ENCODE peak calls at places on chromosomes 13 and 19, in eight cellular contexts. X is tibial nerve, K is left ventricle myocardium inferior, U is tibial artery, T is uterus, N is cardiac muscle cell, R is mucosa of descending colon, M is neural progenitor cell. I is an unnamed sample. For H3K4me1, the result is how much of the 10 kb centered on the place peaks cover.

GRCh38 chr19:1789282-1790020 is 22.6 kb downstream of the ATP8B3 start:
- DNase-seq in X (no peak), K (no peak), U (no peak), T (no peak), N (no peak), R (no peak), M (no peak), I (no peak)

GRCh38 chr13:51734786-51735185 is 69.2 kb downstream of the DHRS12 start:
- DNase-seq in X (no peak), K (no peak), U (no peak), T (no peak), N (no peak), R (no peak), M (no peak), I (no peak)

GRCh38 chr19:40216013-40216776 is 2.0 kb downstream of the TTC9B start:
- DNase-seq in X (no peak), K (no peak), U (no peak), T (no peak), N (no peak), R (no peak), M (no peak), I (no peak)

GRCh38 chr13:39422845-39423565 is 180.0 kb downstream of the LHFPL6 start:
- DNase-seq in X (no peak), K (no peak), U (no peak), T (no peak), N (peak), R (no peak), M (no peak), I (no peak)

GRCh38 chr19:49533551-49534488 is 6.0 kb downstream of the RCN3 start:
- DNase-seq in X (peak), K (peak), U (peak), T (peak), N (peak), R (peak), M (peak), I (peak)

GRCh38 chr19:8050274-8051096 is 2.1 kb upstream of the CCL25 start:
- DNase-seq in X (peak), K (peak), U (peak), T (peak), N (peak), R (peak), M (peak), I (peak)

GRCh38 chr13:19845758-19846157 is 17.7 kb downstream of the ZMYM5 start:
- DNase-seq in X (no peak), K (no peak), U (no peak), T (peak), N (peak), R (peak), M (no peak), I (no peak)

GRCh38 chr19:40217027-40217810 is 965 bp downstream of the TTC9B start:
- DNase-seq in X (no peak), K (no peak), U (no peak), T (no peak), N (no peak), R (peak), M (peak), I (peak)

GRCh38 chr19:20444202-20444885 is 121.2 kb downstream of the ZNF737 start:
- DNase-seq in X (no peak), K (no peak), U (no peak), T (no peak), N (no peak), R (no peak), M (no peak), I (no peak)

GRCh38 chr19:35299523-35300339 is 7.8 kb downstream of the MAG start:
- DNase-seq in X (no peak), K (no peak), U (no peak), T (no peak), N (no peak), R (no peak), M (no peak), I (no peak)

GRCh38 chr13:105436946-105437345 is 1098.5 kb downstream of the EFNB2 start:
- DNase-seq in X (no peak), K (no peak), U (no peak), T (no peak), N (peak), R (no peak), M (no peak), I (no peak)

GRCh38 chr13:31639443-31640163 is 99.7 kb upstream of the RXFP2 start:
- DNase-seq in X (no peak), K (no peak), U (no peak), T (no peak), N (peak), R (no peak), M (no peak), I (no peak)

GRCh38 chr19:30679286-30679685 is 307.1 kb downstream of the ZNF536 start:
- DNase-seq in X (no peak), K (no peak), U (no peak), T (no peak), N (no peak), R (no peak), M (no peak), I (no peak)

GRCh38 chr13:113729329-113730019 is 29.6 kb upstream of the TMEM255B start:
- DNase-seq in X (no peak), K (peak), U (no peak), T (no peak), N (no peak), R (no peak), M (no peak), I (no peak)

GRCh38 chr19:3276341-3276799 is 51.9 kb downstream of the CELF5 start:
- DNase-seq in X (no peak), K (no peak), U (no peak), T (no peak), N (no peak), R (peak), M (peak), I (peak)

GRCh38 chr13:34462843-34463242 is 479.2 kb upstream of the NBEA start:
- DNase-seq in X (no peak), K (peak), U (no peak), T (no peak), N (peak), R (no peak), M (no peak), I (no peak)

GRCh38 chr13:76991432-76991795 is 467 bp upstream of the CLN5 start:
- DNase-seq in X (no peak), K (no peak), U (no peak), T (peak), N (no peak), R (peak), M (peak), I (peak)

GRCh38 chr19:46265217-46265828 is 31.5 kb upstream of the HIF3A start:
- DNase-seq in X (peak), K (no peak), U (peak), T (peak), N (peak), R (peak), M (peak), I (no peak)

DNA sequence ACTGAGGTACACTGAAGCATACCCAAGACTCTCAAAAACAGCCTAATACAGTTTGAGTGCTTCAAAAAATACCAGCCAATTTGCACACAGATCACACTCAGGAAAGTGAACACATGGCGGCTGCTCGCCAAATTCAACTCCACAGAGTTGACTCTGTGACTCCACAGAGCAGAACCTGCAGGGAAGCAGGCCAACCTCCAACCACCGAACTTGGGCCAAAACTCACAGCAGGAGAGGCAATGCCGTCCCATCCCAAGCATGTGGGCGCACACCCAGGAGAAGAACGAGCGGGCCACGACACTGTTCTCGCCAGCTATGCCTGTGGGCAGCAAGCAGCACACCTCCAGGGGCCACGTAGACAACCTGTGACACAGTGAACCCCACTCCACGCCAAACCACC is 21.1 kb downstream of the ELL start:
- DNase-seq in X (no peak), K (peak), U (peak), T (peak), N (no peak), R (no peak), M (no peak), I (no peak)
- H3K4me1 ChIP-seq in X (half or more), K (half or more), U (under half), T (under half), N (under half), R (half or more), M (under half), I (under half)

DNA sequence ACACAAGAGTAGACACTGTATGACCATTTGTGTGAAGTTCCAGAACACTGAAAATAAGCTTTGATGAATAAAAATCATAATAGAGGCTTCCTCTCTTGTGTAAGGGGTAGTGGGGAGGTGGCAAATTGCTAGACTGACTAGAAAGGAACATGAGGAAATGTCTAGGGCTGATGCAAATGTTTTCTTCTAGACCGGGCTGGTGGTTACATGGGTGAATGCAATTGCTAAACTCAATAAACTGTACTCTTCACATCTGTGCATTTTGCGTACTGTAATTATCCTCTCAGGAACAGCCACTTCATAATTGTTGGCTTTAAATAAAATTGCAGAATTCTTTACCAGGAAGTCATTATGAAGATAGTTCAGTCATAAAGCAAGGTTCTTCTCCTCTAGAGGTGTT is 5.2 kb upstream of the KBTBD7 start:
- DNase-seq in X (no peak), K (no peak), U (no peak), T (no peak), N (no peak), R (no peak), M (no peak), I (no peak)
- H3K4me3 ChIP-seq in X (no peak), K (no peak), U (no peak), T (no peak), N (no peak), R (no peak), M (no peak), I (no peak)

DNA sequence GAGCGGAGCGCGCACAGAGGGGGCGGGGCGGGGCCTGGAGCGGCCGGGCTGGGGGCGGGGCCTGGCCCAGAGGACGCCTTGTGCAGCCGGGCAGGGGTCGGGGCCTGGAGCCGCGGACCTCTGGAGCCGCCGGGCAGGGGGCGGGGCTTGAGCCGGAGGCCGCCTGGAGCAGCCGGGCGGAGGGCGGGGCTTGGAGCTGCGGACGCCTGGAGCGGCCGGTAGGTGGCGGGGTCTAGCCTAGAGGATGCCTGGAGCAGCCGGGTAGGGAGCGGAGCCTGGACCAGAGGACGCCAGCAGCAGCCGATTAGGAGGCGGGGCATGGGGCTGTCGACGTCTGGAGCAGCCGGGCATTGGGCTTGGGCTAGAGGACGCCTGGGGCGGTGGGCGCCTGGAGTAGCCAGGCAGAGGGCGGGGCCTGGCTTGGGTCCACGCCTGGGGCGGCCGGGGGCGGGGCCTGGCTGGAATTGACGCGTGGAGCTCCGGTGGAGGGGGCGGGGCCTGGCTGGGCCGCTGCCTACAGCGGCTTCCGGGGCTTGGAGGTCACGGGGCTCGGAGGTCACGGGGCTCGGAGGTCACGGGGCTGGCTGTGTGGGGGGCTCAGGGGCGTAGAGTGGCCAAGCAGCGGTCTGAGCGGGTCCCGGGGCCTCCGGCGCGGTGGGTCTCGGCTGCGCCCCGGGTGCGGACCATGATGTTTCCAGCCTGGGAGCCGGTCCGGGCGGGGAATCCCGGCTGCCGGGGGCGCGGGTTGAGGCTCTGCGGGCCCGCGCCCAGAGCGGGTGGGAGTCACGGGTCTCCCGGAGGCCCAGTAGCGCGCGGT is at the start of gene ANKRD10:
- DNase-seq in X (peak), K (peak), U (peak), T (peak), N (peak), R (peak), M (peak), I (peak)
- TF ChIP-seq CTCF in X (peak), K (peak), U (peak), T (peak), N (peak), R (peak), M (peak), I (peak)

DNA sequence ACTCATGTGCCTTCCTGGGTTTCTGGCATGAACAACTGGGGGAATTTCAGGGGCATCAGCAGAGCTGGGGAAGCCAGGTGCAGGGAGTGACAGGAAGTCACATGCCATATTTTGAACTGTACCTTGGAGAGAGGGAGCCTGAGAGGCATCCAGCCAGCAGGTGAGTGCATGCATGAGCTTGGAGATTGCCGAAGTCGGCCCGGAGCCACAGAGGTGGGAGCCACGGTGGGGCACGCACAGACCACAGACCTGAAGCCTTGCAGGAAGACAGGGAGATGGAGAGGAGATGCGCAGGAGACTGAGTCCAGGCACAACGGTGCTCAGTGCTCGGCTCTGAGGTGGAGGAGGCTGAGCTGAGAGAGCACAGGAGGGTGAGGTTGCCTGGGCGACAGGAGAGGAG is 55.1 kb downstream of the CDADC1 start:
- DNase-seq in X (no peak), K (no peak), U (no peak), T (no peak), N (no peak), R (no peak), M (no peak), I (no peak)
- H3K4me1 ChIP-seq in X (under half), K (under half), U (under half), T (under half), N (under half), R (under half), M (under half), I (under half)

DNA sequence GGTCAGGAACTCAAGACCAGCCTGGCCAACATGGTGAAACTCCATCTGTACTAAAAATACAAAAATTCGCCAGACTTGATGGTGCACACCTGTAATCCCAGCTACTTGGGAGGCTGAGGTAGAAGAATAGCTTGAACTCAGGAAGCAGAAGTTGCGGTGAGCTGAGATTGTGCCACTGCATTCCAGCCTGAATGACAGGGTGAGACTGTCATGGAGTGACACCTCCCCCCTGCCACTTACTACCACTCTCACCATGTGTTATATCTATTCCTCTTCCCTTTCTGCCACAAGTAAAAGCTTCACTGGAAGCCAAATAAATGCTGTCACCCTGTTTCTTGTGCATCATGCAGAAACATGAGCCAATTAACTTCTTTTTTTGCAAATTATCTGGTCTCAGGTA is 10.6 kb upstream of the CEACAM4 start:
- DNase-seq in X (no peak), K (no peak), U (no peak), T (no peak), N (no peak), R (no peak), M (no peak), I (no peak)
- H3K4me3 ChIP-seq in X (no peak), K (no peak), U (no peak), T (no peak), N (no peak), R (no peak), M (no peak), I (no peak)

I was measured in left lung.